ENCODE peak calls at places on chromosome 11, in four cellular contexts. G is CD8-positive, alpha-beta memory T cell; D is HEK293T; X is Right ventricle myocardium superior. P is an unnamed sample.

GRCh38 chr11:99814738-99815137 is 794.0 kb downstream of the CNTN5 start:
- DNase-seq in X (no peak), G (no peak), D (no peak), P (no peak)

GRCh38 chr11:2180347-2180746 is 8.7 kb upstream of the TH start:
- DNase-seq in G (no peak), X (no peak), D (no peak), P (no peak)

GRCh38 chr11:96045622-96046456 is 121.9 kb upstream of the MTMR2 start:
- DNase-seq in G (no peak), X (peak), D (no peak), P (no peak)

GRCh38 chr11:120391297-120391696 is 55.1 kb downstream of the ARHGEF12 start:
- DNase-seq in G (no peak), X (no peak), D (no peak), P (no peak)

GRCh38 chr11:87743002-87743401 is 432.2 kb downstream of the RAB38 start:
- DNase-seq in D (no peak), X (no peak), G (no peak), P (no peak)

GRCh38 chr11:45812581-45813548 is 7.9 kb downstream of the SLC35C1 start:
- DNase-seq in X (no peak), G (no peak), D (no peak), P (peak)

GRCh38 chr11:89293966-89294679 is 116.4 kb downstream of the TYR start:
- DNase-seq in X (peak), D (no peak), G (no peak), P (peak)

GRCh38 chr11:2194877-2195755 is 23.5 kb upstream of the TH start:
- DNase-seq in D (peak), X (peak), G (peak), P (no peak)

GRCh38 chr11:11148104-11148509 is 204.9 kb downstream of the CSNK2A3 start:
- DNase-seq in G (no peak), X (peak), D (no peak), P (no peak)

GRCh38 chr11:31106963-31107576 is 262.5 kb downstream of the DCDC1 start:
- DNase-seq in G (no peak), X (peak), D (peak), P (no peak)

GRCh38 chr11:13287026-13287425 is 9.4 kb downstream of the BMAL1 start:
- DNase-seq in G (no peak), D (no peak), X (no peak), P (no peak)

GRCh38 chr11:91366816-91367215 is 857.8 kb upstream of the FAT3 start:
- DNase-seq in X (no peak), G (no peak), D (no peak), P (no peak)

GRCh38 chr11:128474036-128474874 is 113.1 kb downstream of the ETS1 start:
- DNase-seq in X (peak), D (no peak), G (no peak), P (no peak)

GRCh38 chr11:119782673-119783072 is 53.7 kb upstream of the NECTIN1 start:
- DNase-seq in X (no peak), D (no peak), G (no peak), P (no peak)

GRCh38 chr11:43573233-43573632 is 107.3 kb upstream of the HSD17B12 start:
- DNase-seq in G (no peak), D (peak), X (no peak), P (no peak)

GRCh38 chr11:43870981-43871550 is 9.6 kb upstream of the ALKBH3 start:
- DNase-seq in X (no peak), G (no peak), D (no peak), P (no peak)

GRCh38 chr11:108394744-108395284 is 72.5 kb downstream of the C11orf65 start:
- DNase-seq in D (no peak), G (no peak), X (no peak), P (no peak)

GRCh38 chr11:126394036-126394435 is 38.5 kb downstream of the ST3GAL4 start:
- DNase-seq in D (no peak), X (no peak), G (no peak), P (peak)

GRCh38 chr11:119092880-119093665 is 8.4 kb downstream of the HMBS start:
- DNase-seq in X (no peak), G (no peak), D (no peak), P (no peak)

GRCh38 chr11:61881397-61881796 is 9.9 kb downstream of the FADS3 start:
- DNase-seq in D (no peak), X (no peak), G (no peak), P (no peak)

GRCh38 chr11:10305262-10305963 is 540 bp downstream of the ADM start:
- DNase-seq in D (peak), X (peak), G (peak), P (no peak)

GRCh38 chr11:2994336-2994730 is 2.2 kb upstream of the NAP1L4 start:
- DNase-seq in G (no peak), X (no peak), D (no peak), P (no peak)

GRCh38 chr11:111540921-111541208 is 345 bp downstream of the LAYN start:
- DNase-seq in D (no peak), G (no peak), X (no peak), P (no peak)

GRCh38 chr11:10379871-10380568 is 75.0 kb upstream of the AMPD3 start:
- DNase-seq in D (no peak), X (no peak), G (no peak), P (no peak)

GRCh38 chr11:111672949-111673348 is 70.7 kb downstream of the SIK2 start:
- DNase-seq in X (no peak), G (no peak), D (no peak), P (no peak)

GRCh38 chr11:65900125-65900898 is at the start of gene FOSL1:
- DNase-seq in X (peak), G (peak), D (peak), P (peak)

GRCh38 chr11:47941907-47942558 is 38.3 kb upstream of the PTPRJ start:
- DNase-seq in G (no peak), X (no peak), D (no peak), P (no peak)

GRCh38 chr11:96137357-96137756 is 205.6 kb downstream of the MAML2 start:
- DNase-seq in G (no peak), D (no peak), X (no peak), P (no peak)

GRCh38 chr11:65654375-65655349 is 8.1 kb downstream of the RELA start:
- DNase-seq in D (no peak), X (no peak), G (no peak), P (no peak)

GRCh38 chr11:69229521-69229920 is 64.4 kb upstream of the MYEOV start:
- DNase-seq in D (no peak), G (no peak), X (no peak), P (no peak)

GRCh38 chr11:112599861-112600533 is 339.3 kb upstream of the PLET1 start:
- DNase-seq in X (no peak), D (no peak), G (no peak), P (no peak)

GRCh38 chr11:75184051-75184450 is 33.1 kb downstream of the SLCO2B1 start:
- DNase-seq in G (no peak), X (no peak), D (no peak), P (no peak)

GRCh38 chr11:46475041-46475925 is 83.7 kb upstream of the CHRM4 start:
- DNase-seq in X (no peak), D (no peak), G (no peak), P (no peak)

GRCh38 chr11:34682822-34683221 is 61.9 kb downstream of the EHF start:
- DNase-seq in X (no peak), G (no peak), D (no peak), P (no peak)

GRCh38 chr11:116990061-116990473 is 108.2 kb downstream of the SIK3 start:
- DNase-seq in X (no peak), G (no peak), D (no peak), P (no peak)

P was measured in RWPE2.